ENCODE peak calls at places on chromosome 18, in ten cellular contexts. One of them, this sample, is unnamed.

GRCh38 chr18:6994719-6995430 is 122.7 kb downstream of the LAMA1 start:
- DNase-seq in brain microvascular endothelial cell: no peak
- DNase-seq in PC-3: peak
- DNase-seq in cardiac fibroblast: no peak
- DNase-seq in kidney: no peak
- DNase-seq in GM20000: no peak
- DNase-seq in neural progenitor cell: no peak
- DNase-seq in progenitor cell of endocrine pancreas: no peak
- DNase-seq in fibroblast of the aortic adventitia: no peak
- DNase-seq in CD8-positive, alpha-beta T cell: no peak
- DNase-seq in this sample: no peak

GRCh38 chr18:10101293-10101701 is 187.5 kb downstream of the VAPA start:
- DNase-seq in brain microvascular endothelial cell: peak
- DNase-seq in PC-3: peak
- DNase-seq in cardiac fibroblast: peak
- DNase-seq in kidney: peak
- DNase-seq in GM20000: no peak
- DNase-seq in neural progenitor cell: peak
- DNase-seq in progenitor cell of endocrine pancreas: no peak
- DNase-seq in fibroblast of the aortic adventitia: peak
- DNase-seq in CD8-positive, alpha-beta T cell: no peak
- DNase-seq in this sample: no peak

GRCh38 chr18:59871711-59872362 is 28.0 kb upstream of the PMAIP1 start:
- DNase-seq in brain microvascular endothelial cell: no peak
- DNase-seq in PC-3: no peak
- DNase-seq in cardiac fibroblast: no peak
- DNase-seq in kidney: no peak
- DNase-seq in GM20000: no peak
- DNase-seq in neural progenitor cell: no peak
- DNase-seq in progenitor cell of endocrine pancreas: no peak
- DNase-seq in fibroblast of the aortic adventitia: no peak
- DNase-seq in CD8-positive, alpha-beta T cell: no peak
- DNase-seq in this sample: no peak

GRCh38 chr18:31439807-31440325 is 7.7 kb upstream of the DSG3 start:
- DNase-seq in brain microvascular endothelial cell: no peak
- DNase-seq in PC-3: no peak
- DNase-seq in cardiac fibroblast: no peak
- DNase-seq in kidney: no peak
- DNase-seq in GM20000: no peak
- DNase-seq in neural progenitor cell: no peak
- DNase-seq in progenitor cell of endocrine pancreas: no peak
- DNase-seq in fibroblast of the aortic adventitia: no peak
- DNase-seq in CD8-positive, alpha-beta T cell: no peak
- DNase-seq in this sample: no peak

GRCh38 chr18:45726603-45727002 is 2.6 kb downstream of the SLC14A1 start:
- DNase-seq in brain microvascular endothelial cell: no peak
- DNase-seq in PC-3: no peak
- DNase-seq in cardiac fibroblast: no peak
- DNase-seq in kidney: no peak
- DNase-seq in GM20000: no peak
- DNase-seq in neural progenitor cell: no peak
- DNase-seq in progenitor cell of endocrine pancreas: no peak
- DNase-seq in fibroblast of the aortic adventitia: no peak
- DNase-seq in CD8-positive, alpha-beta T cell: no peak
- DNase-seq in this sample: no peak

GRCh38 chr18:2881490-2882195 is 34.8 kb downstream of the EMILIN2 start:
- DNase-seq in brain microvascular endothelial cell: peak
- DNase-seq in PC-3: no peak
- DNase-seq in cardiac fibroblast: peak
- DNase-seq in kidney: peak
- DNase-seq in GM20000: no peak
- DNase-seq in neural progenitor cell: no peak
- DNase-seq in progenitor cell of endocrine pancreas: no peak
- DNase-seq in fibroblast of the aortic adventitia: peak
- DNase-seq in CD8-positive, alpha-beta T cell: no peak
- DNase-seq in this sample: no peak

GRCh38 chr18:45567123-45567522 is 48.2 kb upstream of the SLC14A2 start:
- DNase-seq in brain microvascular endothelial cell: peak
- DNase-seq in PC-3: no peak
- DNase-seq in cardiac fibroblast: no peak
- DNase-seq in kidney: no peak
- DNase-seq in GM20000: no peak
- DNase-seq in neural progenitor cell: no peak
- DNase-seq in progenitor cell of endocrine pancreas: no peak
- DNase-seq in fibroblast of the aortic adventitia: peak
- DNase-seq in CD8-positive, alpha-beta T cell: no peak
- DNase-seq in this sample: no peak

GRCh38 chr18:45666520-45666919 is 51.2 kb downstream of the SLC14A2 start:
- DNase-seq in brain microvascular endothelial cell: no peak
- DNase-seq in PC-3: no peak
- DNase-seq in cardiac fibroblast: no peak
- DNase-seq in kidney: no peak
- DNase-seq in GM20000: peak
- DNase-seq in neural progenitor cell: no peak
- DNase-seq in progenitor cell of endocrine pancreas: no peak
- DNase-seq in fibroblast of the aortic adventitia: no peak
- DNase-seq in CD8-positive, alpha-beta T cell: no peak
- DNase-seq in this sample: peak

GRCh38 chr18:2932247-2933181 is 80.4 kb downstream of the LPIN2 start:
- DNase-seq in brain microvascular endothelial cell: peak
- DNase-seq in PC-3: peak
- DNase-seq in cardiac fibroblast: peak
- DNase-seq in kidney: no peak
- DNase-seq in GM20000: peak
- DNase-seq in neural progenitor cell: peak
- DNase-seq in progenitor cell of endocrine pancreas: no peak
- DNase-seq in fibroblast of the aortic adventitia: peak
- DNase-seq in CD8-positive, alpha-beta T cell: peak
- DNase-seq in this sample: peak

GRCh38 chr18:3814840-3815239 is 364.9 kb downstream of the TGIF1 start:
- DNase-seq in brain microvascular endothelial cell: no peak
- DNase-seq in PC-3: peak
- DNase-seq in cardiac fibroblast: peak
- DNase-seq in kidney: no peak
- DNase-seq in GM20000: no peak
- DNase-seq in neural progenitor cell: no peak
- DNase-seq in progenitor cell of endocrine pancreas: no peak
- DNase-seq in fibroblast of the aortic adventitia: peak
- DNase-seq in CD8-positive, alpha-beta T cell: no peak
- DNase-seq in this sample: no peak

GRCh38 chr18:13086906-13087305 is 95.7 kb downstream of the CEP192 start:
- DNase-seq in brain microvascular endothelial cell: no peak
- DNase-seq in PC-3: no peak
- DNase-seq in cardiac fibroblast: no peak
- DNase-seq in kidney: no peak
- DNase-seq in GM20000: no peak
- DNase-seq in neural progenitor cell: no peak
- DNase-seq in progenitor cell of endocrine pancreas: no peak
- DNase-seq in fibroblast of the aortic adventitia: no peak
- DNase-seq in CD8-positive, alpha-beta T cell: no peak
- DNase-seq in this sample: no peak

GRCh38 chr18:32383040-32383819 is 87.5 kb downstream of the GAREM1 start:
- DNase-seq in brain microvascular endothelial cell: peak
- DNase-seq in PC-3: peak
- DNase-seq in cardiac fibroblast: peak
- DNase-seq in kidney: no peak
- DNase-seq in GM20000: no peak
- DNase-seq in neural progenitor cell: no peak
- DNase-seq in progenitor cell of endocrine pancreas: no peak
- DNase-seq in fibroblast of the aortic adventitia: peak
- DNase-seq in CD8-positive, alpha-beta T cell: no peak
- DNase-seq in this sample: no peak

GRCh38 chr18:58367425-58368140 is 261.3 kb downstream of the ALPK2 start:
- DNase-seq in brain microvascular endothelial cell: no peak
- DNase-seq in PC-3: no peak
- DNase-seq in cardiac fibroblast: no peak
- DNase-seq in kidney: no peak
- DNase-seq in GM20000: no peak
- DNase-seq in neural progenitor cell: no peak
- DNase-seq in progenitor cell of endocrine pancreas: no peak
- DNase-seq in fibroblast of the aortic adventitia: no peak
- DNase-seq in CD8-positive, alpha-beta T cell: no peak
- DNase-seq in this sample: no peak

GRCh38 chr18:24022141-24022540 is 7.6 kb downstream of the TTC39C start:
- DNase-seq in brain microvascular endothelial cell: peak
- DNase-seq in PC-3: no peak
- DNase-seq in cardiac fibroblast: peak
- DNase-seq in kidney: no peak
- DNase-seq in GM20000: no peak
- DNase-seq in neural progenitor cell: no peak
- DNase-seq in progenitor cell of endocrine pancreas: no peak
- DNase-seq in fibroblast of the aortic adventitia: peak
- DNase-seq in CD8-positive, alpha-beta T cell: no peak
- DNase-seq in this sample: no peak

GRCh38 chr18:30280861-30281470 is 761.6 kb downstream of the DSC3 start:
- DNase-seq in brain microvascular endothelial cell: peak
- DNase-seq in PC-3: peak
- DNase-seq in cardiac fibroblast: peak
- DNase-seq in kidney: no peak
- DNase-seq in GM20000: no peak
- DNase-seq in neural progenitor cell: peak
- DNase-seq in progenitor cell of endocrine pancreas: no peak
- DNase-seq in fibroblast of the aortic adventitia: peak
- DNase-seq in CD8-positive, alpha-beta T cell: no peak
- DNase-seq in this sample: no peak

DNA sequence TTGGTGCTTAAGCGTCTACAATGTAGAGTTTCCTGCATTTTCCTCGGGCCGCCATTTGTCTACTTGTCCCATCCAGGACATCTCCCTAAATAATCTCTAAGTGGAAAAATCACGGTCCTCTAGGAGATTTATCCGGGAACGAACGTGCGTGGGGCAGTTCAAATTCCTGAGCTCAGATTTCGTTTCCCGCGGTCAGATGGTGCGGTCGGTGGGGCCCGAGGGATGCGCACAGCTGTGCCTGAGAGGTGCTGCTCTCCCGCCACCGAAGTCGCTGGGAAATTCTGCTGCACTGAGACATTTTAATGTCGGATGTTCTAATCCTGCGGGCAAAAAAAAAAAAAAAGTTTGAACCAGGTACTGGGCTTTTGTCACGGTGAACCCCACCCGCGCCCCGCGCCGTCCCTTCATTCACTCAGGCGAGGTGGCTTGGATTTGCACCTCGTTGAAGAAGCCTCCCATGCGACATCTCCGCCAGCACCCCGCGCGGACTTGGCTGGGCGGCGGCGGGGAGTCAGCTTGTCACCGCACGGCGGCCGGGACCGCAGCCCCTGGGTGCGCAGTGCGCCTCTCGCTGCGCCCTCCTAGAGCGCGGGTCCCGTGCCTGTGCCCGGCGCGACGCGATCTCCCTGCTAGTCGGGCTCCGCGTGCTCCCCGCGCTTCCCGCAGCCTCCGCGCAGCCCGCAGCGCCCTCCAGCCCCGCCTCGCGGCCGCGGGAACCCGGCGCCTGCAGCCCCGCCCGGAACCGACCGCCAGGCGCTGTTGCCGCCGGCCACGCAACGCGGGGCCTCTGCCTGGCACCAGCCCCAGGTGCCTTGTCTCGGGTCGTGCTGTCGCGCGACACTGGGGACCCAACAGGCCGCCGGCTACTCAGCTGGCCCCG is 192.0 kb upstream of the TCF4 start:
- DNase-seq in brain microvascular endothelial cell: no peak
- DNase-seq in PC-3: no peak
- DNase-seq in cardiac fibroblast: peak
- DNase-seq in kidney: peak
- DNase-seq in GM20000: peak
- DNase-seq in neural progenitor cell: peak
- DNase-seq in progenitor cell of endocrine pancreas: peak
- DNase-seq in fibroblast of the aortic adventitia: peak
- DNase-seq in CD8-positive, alpha-beta T cell: no peak
- DNase-seq in this sample: peak
- TF ChIP-seq CTCF in brain microvascular endothelial cell: no peak
- TF ChIP-seq CTCF in PC-3: no peak
- TF ChIP-seq CTCF in cardiac fibroblast: no peak
- TF ChIP-seq CTCF in kidney: no peak
- TF ChIP-seq CTCF in GM20000: no peak
- TF ChIP-seq CTCF in neural progenitor cell: peak
- TF ChIP-seq CTCF in progenitor cell of endocrine pancreas: peak
- TF ChIP-seq CTCF in fibroblast of the aortic adventitia: no peak
- TF ChIP-seq CTCF in CD8-positive, alpha-beta T cell: no peak
- TF ChIP-seq CTCF in this sample: no peak

GRCh38 chr18:70073442-70073841 is 125.8 kb upstream of the CD226 start:
- DNase-seq in brain microvascular endothelial cell: no peak
- DNase-seq in PC-3: no peak
- DNase-seq in cardiac fibroblast: no peak
- DNase-seq in kidney: no peak
- DNase-seq in GM20000: no peak
- DNase-seq in neural progenitor cell: no peak
- DNase-seq in progenitor cell of endocrine pancreas: no peak
- DNase-seq in fibroblast of the aortic adventitia: no peak
- DNase-seq in CD8-positive, alpha-beta T cell: no peak
- DNase-seq in this sample: no peak
- TF ChIP-seq CTCF in brain microvascular endothelial cell: no peak
- TF ChIP-seq CTCF in PC-3: no peak
- TF ChIP-seq CTCF in cardiac fibroblast: no peak
- TF ChIP-seq CTCF in kidney: no peak
- TF ChIP-seq CTCF in GM20000: no peak
- TF ChIP-seq CTCF in neural progenitor cell: no peak
- TF ChIP-seq CTCF in progenitor cell of endocrine pancreas: no peak
- TF ChIP-seq CTCF in fibroblast of the aortic adventitia: no peak
- TF ChIP-seq CTCF in CD8-positive, alpha-beta T cell: no peak
- TF ChIP-seq CTCF in this sample: no peak

DNA sequence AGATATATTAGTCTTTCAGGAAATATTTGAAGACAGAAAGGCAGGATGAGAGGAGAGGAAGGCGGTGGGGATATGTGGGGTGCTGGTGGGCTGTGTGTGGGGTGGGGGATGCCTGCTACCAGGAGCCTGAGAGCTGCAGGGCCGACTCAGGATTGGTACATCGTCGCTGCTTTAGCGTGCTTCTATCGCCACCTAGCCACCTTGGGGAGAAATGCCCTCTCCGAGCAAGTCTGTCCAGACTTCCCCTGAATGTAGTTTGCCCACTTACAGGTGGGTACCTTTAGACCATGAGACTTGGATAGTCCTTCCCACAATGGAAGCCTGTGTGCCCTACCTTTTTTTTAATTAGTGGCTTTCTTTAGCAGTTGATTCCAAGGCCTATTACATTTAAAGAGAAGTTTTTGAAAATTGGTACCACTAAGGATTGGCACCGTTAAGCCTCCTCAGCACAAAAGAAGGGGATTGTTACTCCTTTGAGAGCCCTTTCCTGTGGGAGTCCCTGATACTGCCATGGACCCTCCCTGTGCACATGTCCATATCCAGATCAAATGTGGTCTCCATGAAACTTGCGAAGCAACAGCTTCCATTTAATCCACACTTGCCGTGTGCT is 114.1 kb upstream of the NDUFV2 start:
- DNase-seq in brain microvascular endothelial cell: peak
- DNase-seq in PC-3: peak
- DNase-seq in cardiac fibroblast: peak
- DNase-seq in kidney: no peak
- DNase-seq in GM20000: peak
- DNase-seq in neural progenitor cell: peak
- DNase-seq in progenitor cell of endocrine pancreas: peak
- DNase-seq in fibroblast of the aortic adventitia: peak
- DNase-seq in CD8-positive, alpha-beta T cell: peak
- DNase-seq in this sample: peak
- TF ChIP-seq CTCF in brain microvascular endothelial cell: peak
- TF ChIP-seq CTCF in PC-3: peak
- TF ChIP-seq CTCF in cardiac fibroblast: peak
- TF ChIP-seq CTCF in kidney: peak
- TF ChIP-seq CTCF in GM20000: peak
- TF ChIP-seq CTCF in neural progenitor cell: peak
- TF ChIP-seq CTCF in progenitor cell of endocrine pancreas: peak
- TF ChIP-seq CTCF in fibroblast of the aortic adventitia: peak
- TF ChIP-seq CTCF in CD8-positive, alpha-beta T cell: peak
- TF ChIP-seq CTCF in this sample: peak

GRCh38 chr18:77115461-77115907 is 17.1 kb downstream of the MBP start:
- DNase-seq in brain microvascular endothelial cell: no peak
- DNase-seq in PC-3: no peak
- DNase-seq in cardiac fibroblast: no peak
- DNase-seq in kidney: no peak
- DNase-seq in GM20000: no peak
- DNase-seq in neural progenitor cell: no peak
- DNase-seq in progenitor cell of endocrine pancreas: no peak
- DNase-seq in fibroblast of the aortic adventitia: no peak
- DNase-seq in CD8-positive, alpha-beta T cell: no peak
- DNase-seq in this sample: no peak
- TF ChIP-seq CTCF in brain microvascular endothelial cell: no peak
- TF ChIP-seq CTCF in PC-3: no peak
- TF ChIP-seq CTCF in cardiac fibroblast: no peak
- TF ChIP-seq CTCF in kidney: no peak
- TF ChIP-seq CTCF in GM20000: no peak
- TF ChIP-seq CTCF in neural progenitor cell: no peak
- TF ChIP-seq CTCF in progenitor cell of endocrine pancreas: no peak
- TF ChIP-seq CTCF in fibroblast of the aortic adventitia: no peak
- TF ChIP-seq CTCF in CD8-positive, alpha-beta T cell: no peak
- TF ChIP-seq CTCF in this sample: no peak

This sample was measured in GM06990.